ENCODE peak calls at places on chromosomes 2 and 18, in nine cellular contexts. One of them, this sample, is unnamed.

GRCh38 chr2:170446078-170446477 is 268.1 kb downstream of the MYO3B start:
- DNase-seq in fibroblast of lung: no peak
- DNase-seq in ELR: no peak
- DNase-seq in H7: no peak
- DNase-seq in HTR-8/SVneo: no peak
- DNase-seq in lower leg skin: no peak
- DNase-seq in RPMI8226: no peak
- DNase-seq in dermis blood vessel endothelial cell: no peak
- DNase-seq in kidney: no peak
- DNase-seq in this sample: no peak

GRCh38 chr2:74915743-74916142 is 42.7 kb upstream of the POLE4 start:
- DNase-seq in ELR: peak
- DNase-seq in dermis blood vessel endothelial cell: no peak
- DNase-seq in kidney: no peak
- DNase-seq in RPMI8226: no peak
- DNase-seq in lower leg skin: no peak
- DNase-seq in HTR-8/SVneo: no peak
- DNase-seq in H7: no peak
- DNase-seq in fibroblast of lung: no peak
- DNase-seq in this sample: no peak

GRCh38 chr2:216221806-216222205 is 112.7 kb downstream of the XRCC5 start:
- DNase-seq in HTR-8/SVneo: no peak
- DNase-seq in dermis blood vessel endothelial cell: peak
- DNase-seq in ELR: peak
- DNase-seq in lower leg skin: no peak
- DNase-seq in kidney: no peak
- DNase-seq in RPMI8226: no peak
- DNase-seq in fibroblast of lung: peak
- DNase-seq in H7: no peak
- DNase-seq in this sample: peak

GRCh38 chr18:55778731-55779460 is 190.9 kb upstream of the TCF4 start:
- DNase-seq in H7: peak
- DNase-seq in fibroblast of lung: no peak
- DNase-seq in HTR-8/SVneo: no peak
- DNase-seq in lower leg skin: no peak
- DNase-seq in dermis blood vessel endothelial cell: peak
- DNase-seq in RPMI8226: peak
- DNase-seq in kidney: no peak
- DNase-seq in ELR: peak
- DNase-seq in this sample: no peak

GRCh38 chr2:95310651-95311050 is 13.5 kb downstream of the KCNIP3 start:
- DNase-seq in dermis blood vessel endothelial cell: no peak
- DNase-seq in ELR: no peak
- DNase-seq in HTR-8/SVneo: no peak
- DNase-seq in H7: no peak
- DNase-seq in fibroblast of lung: no peak
- DNase-seq in kidney: no peak
- DNase-seq in RPMI8226: no peak
- DNase-seq in lower leg skin: no peak
- DNase-seq in this sample: no peak

GRCh38 chr2:120631241-120631640 is 104.4 kb upstream of the GLI2 start:
- DNase-seq in kidney: no peak
- DNase-seq in ELR: no peak
- DNase-seq in H7: no peak
- DNase-seq in lower leg skin: no peak
- DNase-seq in RPMI8226: peak
- DNase-seq in HTR-8/SVneo: no peak
- DNase-seq in dermis blood vessel endothelial cell: no peak
- DNase-seq in fibroblast of lung: no peak
- DNase-seq in this sample: no peak

GRCh38 chr2:160210599-160211138 is 10.6 kb upstream of the ITGB6 start:
- DNase-seq in HTR-8/SVneo: no peak
- DNase-seq in H7: peak
- DNase-seq in RPMI8226: peak
- DNase-seq in dermis blood vessel endothelial cell: peak
- DNase-seq in lower leg skin: peak
- DNase-seq in ELR: peak
- DNase-seq in fibroblast of lung: no peak
- DNase-seq in kidney: no peak
- DNase-seq in this sample: peak

GRCh38 chr2:132477962-132478361 is 61.4 kb downstream of the GPR39 start:
- DNase-seq in lower leg skin: no peak
- DNase-seq in RPMI8226: no peak
- DNase-seq in dermis blood vessel endothelial cell: no peak
- DNase-seq in fibroblast of lung: no peak
- DNase-seq in kidney: no peak
- DNase-seq in ELR: no peak
- DNase-seq in H7: no peak
- DNase-seq in HTR-8/SVneo: no peak
- DNase-seq in this sample: no peak

GRCh38 chr2:98708396-98709186 is 22.3 kb downstream of the MGAT4A start:
- DNase-seq in HTR-8/SVneo: no peak
- DNase-seq in fibroblast of lung: no peak
- DNase-seq in lower leg skin: no peak
- DNase-seq in dermis blood vessel endothelial cell: no peak
- DNase-seq in kidney: no peak
- DNase-seq in ELR: no peak
- DNase-seq in RPMI8226: no peak
- DNase-seq in H7: no peak
- DNase-seq in this sample: peak

GRCh38 chr2:82993631-82994030 is 1465.4 kb downstream of the SUCLG1 start:
- DNase-seq in fibroblast of lung: no peak
- DNase-seq in HTR-8/SVneo: peak
- DNase-seq in ELR: peak
- DNase-seq in kidney: no peak
- DNase-seq in RPMI8226: no peak
- DNase-seq in H7: no peak
- DNase-seq in lower leg skin: no peak
- DNase-seq in dermis blood vessel endothelial cell: no peak
- DNase-seq in this sample: peak

GRCh38 chr2:9441556-9441955 is 18.1 kb downstream of the CPSF3 start:
- DNase-seq in H7: no peak
- DNase-seq in HTR-8/SVneo: no peak
- DNase-seq in lower leg skin: no peak
- DNase-seq in dermis blood vessel endothelial cell: no peak
- DNase-seq in fibroblast of lung: no peak
- DNase-seq in RPMI8226: no peak
- DNase-seq in kidney: no peak
- DNase-seq in ELR: no peak
- DNase-seq in this sample: no peak

GRCh38 chr2:32064021-32064678 is 794 bp downstream of the SPAST start:
- DNase-seq in RPMI8226: peak
- DNase-seq in kidney: no peak
- DNase-seq in fibroblast of lung: peak
- DNase-seq in HTR-8/SVneo: no peak
- DNase-seq in ELR: peak
- DNase-seq in lower leg skin: peak
- DNase-seq in H7: no peak
- DNase-seq in dermis blood vessel endothelial cell: peak
- DNase-seq in this sample: peak

GRCh38 chr2:126586321-126586720 is 69.6 kb upstream of the GYPC start:
- DNase-seq in kidney: no peak
- DNase-seq in fibroblast of lung: no peak
- DNase-seq in RPMI8226: no peak
- DNase-seq in ELR: no peak
- DNase-seq in lower leg skin: no peak
- DNase-seq in H7: no peak
- DNase-seq in HTR-8/SVneo: no peak
- DNase-seq in dermis blood vessel endothelial cell: peak
- DNase-seq in this sample: no peak

GRCh38 chr2:188369365-188369764 is 77.7 kb downstream of the GULP1 start:
- DNase-seq in dermis blood vessel endothelial cell: peak
- DNase-seq in lower leg skin: no peak
- DNase-seq in fibroblast of lung: peak
- DNase-seq in kidney: no peak
- DNase-seq in HTR-8/SVneo: peak
- DNase-seq in H7: peak
- DNase-seq in ELR: peak
- DNase-seq in RPMI8226: peak
- DNase-seq in this sample: peak

This sample was measured in DMS53.